ENCODE peak calls at places on chromosomes 12 and 14, in five cellular contexts. F, Q, Y, R and N are unnamed samples.

GRCh38 chr12:89051065-89051677 is 301.1 kb downstream of the DUSP6 start:
- DNase-seq in F (peak; percentile 70), Y (no peak), Q (no peak), R (no peak), N (no peak)

GRCh38 chr14:56474419-56475022 is 105.1 kb upstream of the TMEM260 start:
- DNase-seq in F (peak; percentile 49), R (peak; percentile 46), Y (no peak), Q (no peak), N (no peak)

GRCh38 chr12:101781834-101782543 is 42.7 kb upstream of the SYCP3 start:
- DNase-seq in Y (no peak), F (no peak), Q (no peak), R (no peak), N (no peak)

GRCh38 chr12:131559517-131560516 is 151.1 kb upstream of the SFSWAP start:
- DNase-seq in Q (no peak), R (peak; percentile 52), Y (no peak), F (no peak), N (no peak)

GRCh38 chr12:126858586-126858985 is 1408.4 kb upstream of the TMEM132C start:
- DNase-seq in F (no peak), Q (no peak), Y (no peak), R (no peak), N (no peak)

GRCh38 chr12:103680591-103681065 is 93.6 kb downstream of the STAB2 start:
- DNase-seq in F (peak; percentile 72), R (no peak), Y (no peak), Q (no peak), N (no peak)

GRCh38 chr12:7346571-7347225 is 42.8 kb downstream of the ACSM4 start:
- DNase-seq in F (no peak), R (no peak), Y (no peak), Q (no peak), N (no peak)

GRCh38 chr12:95545731-95546490 is 5.4 kb downstream of the USP44 start:
- DNase-seq in R (no peak), Y (no peak), F (no peak), Q (no peak), N (no peak)

GRCh38 chr14:104149617-104150141 is 11.3 kb downstream of the KIF26A start:
- DNase-seq in Y (no peak), Q (no peak), F (peak; percentile 68), R (peak; percentile 93), N (peak; percentile 45)

GRCh38 chr12:80553316-80553715 is 109.3 kb downstream of the PTPRQ start:
- DNase-seq in R (no peak), Q (no peak), Y (no peak), F (no peak), N (no peak)

GRCh38 chr14:91327201-91327600 is 82.7 kb upstream of the GPR68 start:
- DNase-seq in Y (no peak), F (no peak), Q (no peak), R (no peak), N (no peak)

GRCh38 chr12:1634590-1635191 is 5.7 kb downstream of the WNT5B start:
- DNase-seq in R (peak; percentile 84), Y (peak; percentile 89), Q (peak; percentile 67), F (peak; percentile 56), N (peak; percentile 86)

GRCh38 chr12:71061451-71061850 is 96.3 kb downstream of the TSPAN8 start:
- DNase-seq in Y (no peak), Q (no peak), F (no peak), R (no peak), N (no peak)

GRCh38 chr14:74402264-74403251 is 23.5 kb downstream of the SYNDIG1L start:
- DNase-seq in R (peak; percentile 33), Y (peak; percentile 31), Q (no peak), F (no peak), N (peak; percentile 41)

GRCh38 chr14:55884819-55885218 is 233.4 kb upstream of the PELI2 start:
- DNase-seq in Y (no peak), Q (no peak), F (no peak), R (no peak), N (no peak)

GRCh38 chr12:57775563-57776246 is 3.3 kb downstream of the EEF1AKMT3 start:
- DNase-seq in Q (no peak), Y (no peak), R (no peak), F (no peak), N (no peak)

GRCh38 chr12:108666326-108666995 is 32.8 kb upstream of the SELPLG start:
- DNase-seq in Q (no peak), F (no peak), R (no peak), Y (peak; percentile 70), N (no peak)

GRCh38 chr12:44875954-44876553 is at the start of gene NELL2:
- DNase-seq in F (peak; percentile 63), Y (no peak), R (peak; percentile 63), Q (peak; percentile 16), N (peak; percentile 86)

GRCh38 chr14:61218765-61219164 is 62.4 kb downstream of the TMEM30B start:
- DNase-seq in Q (no peak), Y (peak; percentile 77), R (no peak), F (peak; percentile 38), N (no peak)

GRCh38 chr14:103684471-103684870 is 30.8 kb downstream of the XRCC3 start:
- DNase-seq in Y (no peak), F (no peak), R (no peak), Q (no peak), N (no peak)

GRCh38 chr14:35352274-35353233 is 52.0 kb downstream of the NFKBIA start:
- DNase-seq in Y (no peak), F (no peak), Q (no peak), R (peak; percentile 53), N (no peak)

GRCh38 chr14:59631237-59631636 is 54.6 kb upstream of the CCDC175 start:
- DNase-seq in R (peak; percentile 53), F (peak; percentile 31), Y (no peak), Q (no peak), N (peak; percentile 36)

GRCh38 chr14:53409974-53410373 is 256.9 kb upstream of the DDHD1 start:
- DNase-seq in Y (no peak), Q (no peak), R (no peak), F (no peak), N (no peak)

GRCh38 chr12:96153131-96153724 is 40.9 kb upstream of the ELK3 start:
- DNase-seq in F (peak; percentile 34), Y (no peak), Q (no peak), R (no peak), N (no peak)